ENCODE peak calls at places on chromosomes 12 and 14, in seven cellular contexts. I is neural progenitor cell; P is cardiac muscle cell; M is uterus; J is CD8-positive, alpha-beta T cell; Y is left ventricle myocardium inferior; A is Panc1. Q is an unnamed sample. For H3K9me3 and H3K4me1, the result is how much of the 10 kb centered on the place peaks cover.

GRCh38 chr12:3342051-3342450 is 149.0 kb upstream of the PRMT8 start:
- DNase-seq in I (peak), P (peak), M (no peak), J (no peak), Y (peak), A (no peak), Q (no peak)

GRCh38 chr14:105885561-105886320 is 359.4 kb downstream of the TMEM121 start:
- DNase-seq in I (no peak), P (no peak), M (peak), J (peak), Y (peak), A (no peak), Q (peak)

GRCh38 chr14:49853158-49853477 is 530 bp upstream of the NEMF start:
- DNase-seq in I (no peak), P (no peak), M (no peak), J (no peak), Y (no peak), A (no peak), Q (no peak)

GRCh38 chr12:65269603-65270002 is 8.9 kb upstream of the MSRB3 start:
- DNase-seq in I (no peak), P (peak), M (no peak), J (no peak), Y (no peak), A (no peak), Q (no peak)

GRCh38 chr14:52827426-52827825 is 36.0 kb upstream of the GNPNAT1 start:
- DNase-seq in I (peak), P (no peak), M (no peak), J (no peak), Y (no peak), A (no peak), Q (no peak)

GRCh38 chr12:110281549-110282342 is 699 bp downstream of the ATP2A2 start:
- DNase-seq in I (no peak), P (peak), M (peak), J (peak), Y (peak), A (no peak), Q (peak)

GRCh38 chr12:78101181-78101876 is 270.6 kb downstream of the NAV3 start:
- DNase-seq in I (no peak), P (no peak), M (no peak), J (no peak), Y (no peak), A (no peak), Q (no peak)

GRCh38 chr14:71395151-71395604 is 487.9 kb downstream of the PCNX1 start:
- DNase-seq in I (no peak), P (peak), M (no peak), J (no peak), Y (no peak), A (no peak), Q (no peak)

GRCh38 chr12:114274131-114274530 is 131.8 kb downstream of the TBX5 start:
- DNase-seq in I (no peak), P (no peak), M (no peak), J (no peak), Y (no peak), A (no peak), Q (no peak)

GRCh38 chr12:105076098-105076497 is 8.2 kb downstream of the ALDH1L2 start:
- DNase-seq in I (no peak), P (peak), M (no peak), J (no peak), Y (no peak), A (no peak), Q (no peak)

GRCh38 chr12:12333980-12334709 is 15.9 kb downstream of the MANSC1 start:
- DNase-seq in I (peak), P (peak), M (peak), J (peak), Y (peak), A (no peak), Q (peak)

GRCh38 chr12:30517320-30517719 is 178.3 kb downstream of the IPO8 start:
- DNase-seq in I (no peak), P (no peak), M (no peak), J (no peak), Y (no peak), A (no peak), Q (no peak)

DNA sequence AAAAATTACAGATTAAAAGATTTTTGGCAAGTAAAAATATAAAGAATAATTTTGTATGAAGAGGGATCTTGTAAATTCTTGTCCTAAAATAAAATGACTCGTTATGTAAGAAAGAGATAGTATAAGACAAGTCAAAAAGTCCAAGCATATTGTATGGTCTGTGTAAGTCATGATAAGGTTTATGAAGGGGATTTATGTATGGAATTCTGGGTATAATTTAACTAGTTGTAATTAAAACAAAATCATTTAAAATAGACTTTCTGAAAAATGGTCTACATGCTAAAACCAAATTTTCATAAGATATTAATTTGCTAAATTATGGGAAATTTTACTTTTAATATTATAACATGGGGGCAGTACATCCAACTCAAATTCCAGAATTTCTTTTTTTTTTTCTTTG is 17.6 kb upstream of the PEX5 start:
- DNase-seq in I (peak), P (no peak), M (no peak), J (no peak), Y (no peak), A (no peak), Q (no peak)
- H3K9me3 ChIP-seq in I (under half), P (under half), M (under half), J (under half), Y (under half), A (under half), Q (under half)

DNA sequence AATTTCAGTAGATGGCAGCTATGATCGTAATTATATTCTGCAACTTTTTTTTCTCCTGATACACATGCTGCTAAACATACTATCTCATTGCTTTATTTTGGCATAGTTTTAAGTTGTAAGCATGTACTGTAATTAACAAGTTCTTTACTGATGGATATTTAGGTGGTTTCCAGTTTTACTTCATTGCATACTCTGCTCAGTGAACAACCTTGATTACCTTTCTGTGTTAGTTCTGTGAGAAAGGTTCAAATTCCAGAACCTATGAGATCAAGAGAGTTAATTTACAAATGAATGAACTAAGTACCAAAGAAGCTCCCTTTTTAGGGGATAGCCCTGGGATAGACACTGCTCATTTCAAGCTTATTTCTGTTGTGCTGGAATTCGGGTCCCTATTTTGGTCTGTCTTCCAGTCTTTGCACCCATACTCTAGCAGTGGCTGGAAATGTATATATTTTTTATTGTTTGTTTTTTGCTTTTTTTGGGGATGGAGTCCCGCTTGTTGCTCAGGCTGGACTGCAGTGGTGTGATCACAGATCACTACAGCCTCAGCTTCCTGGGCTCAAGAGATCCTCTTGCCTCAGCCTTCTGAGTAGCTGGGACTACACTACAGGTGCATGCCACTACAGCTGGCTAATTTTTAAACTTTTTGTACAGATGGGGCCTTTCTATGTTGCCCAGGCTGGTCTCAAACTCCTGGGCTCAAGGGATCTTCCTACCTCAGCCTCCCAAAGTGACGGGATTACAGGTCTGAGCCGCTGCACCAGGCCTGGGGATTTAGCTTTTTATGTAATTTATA is 10.6 kb downstream of the PAPOLA start:
- DNase-seq in I (no peak), P (no peak), M (no peak), J (no peak), Y (no peak), A (no peak), Q (no peak)
- H3K4me1 ChIP-seq in I (under half), P (under half), M (under half), J (half or more), Y (half or more), A (under half), Q (under half)

GRCh38 chr14:74551431-74551830 is 57.9 kb downstream of the ISCA2 start:
- DNase-seq in I (peak), P (no peak), M (no peak), J (no peak), Y (no peak), A (no peak), Q (no peak)

GRCh38 chr14:74549588-74549987 is 56.0 kb downstream of the ISCA2 start:
- DNase-seq in I (no peak), P (peak), M (no peak), J (no peak), Y (no peak), A (no peak), Q (no peak)

GRCh38 chr14:74551001-74551400 is 57.4 kb downstream of the ISCA2 start:
- DNase-seq in I (no peak), P (no peak), M (no peak), J (no peak), Y (no peak), A (no peak), Q (no peak)

GRCh38 chr14:74548881-74549280 is 55.3 kb downstream of the ISCA2 start:
- DNase-seq in I (no peak), P (peak), M (peak), J (no peak), Y (peak), A (no peak), Q (no peak)

GRCh38 chr14:74550071-74550470 is 56.5 kb downstream of the ISCA2 start:
- DNase-seq in I (no peak), P (no peak), M (no peak), J (no peak), Y (no peak), A (no peak), Q (no peak)
- TF ChIP-seq CTCF in I (no peak), P (no peak), M (no peak), J (no peak), Y (no peak), A (no peak), Q (no peak)

DNA sequence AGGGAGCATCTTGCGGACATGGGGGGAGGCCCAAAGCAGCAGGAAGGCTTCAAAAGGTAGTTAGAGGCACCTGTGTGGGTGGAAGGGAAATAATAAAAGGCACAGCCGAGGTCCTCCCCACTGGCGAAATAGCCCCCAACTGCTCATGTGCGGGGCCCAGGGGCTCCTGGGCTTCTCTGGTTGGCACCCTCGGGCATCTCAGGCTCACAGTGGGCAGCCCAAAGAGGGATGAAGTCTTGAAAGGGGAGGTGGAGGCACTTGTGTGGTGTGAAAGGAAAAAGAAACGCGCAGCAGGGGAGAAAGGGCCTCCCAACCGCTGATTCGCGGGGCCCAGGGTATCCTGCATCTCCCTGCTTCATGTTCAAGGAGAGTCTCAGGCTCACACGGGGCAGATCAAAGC is 579.4 kb downstream of the ALG10 start:
- DNase-seq in I (no peak), P (no peak), M (no peak), J (no peak), Y (no peak), A (no peak), Q (peak)
- H3K9me3 ChIP-seq in I (under half), P (under half), M (under half), J (under half), Y (half or more), A (under half), Q (under half)

DNA sequence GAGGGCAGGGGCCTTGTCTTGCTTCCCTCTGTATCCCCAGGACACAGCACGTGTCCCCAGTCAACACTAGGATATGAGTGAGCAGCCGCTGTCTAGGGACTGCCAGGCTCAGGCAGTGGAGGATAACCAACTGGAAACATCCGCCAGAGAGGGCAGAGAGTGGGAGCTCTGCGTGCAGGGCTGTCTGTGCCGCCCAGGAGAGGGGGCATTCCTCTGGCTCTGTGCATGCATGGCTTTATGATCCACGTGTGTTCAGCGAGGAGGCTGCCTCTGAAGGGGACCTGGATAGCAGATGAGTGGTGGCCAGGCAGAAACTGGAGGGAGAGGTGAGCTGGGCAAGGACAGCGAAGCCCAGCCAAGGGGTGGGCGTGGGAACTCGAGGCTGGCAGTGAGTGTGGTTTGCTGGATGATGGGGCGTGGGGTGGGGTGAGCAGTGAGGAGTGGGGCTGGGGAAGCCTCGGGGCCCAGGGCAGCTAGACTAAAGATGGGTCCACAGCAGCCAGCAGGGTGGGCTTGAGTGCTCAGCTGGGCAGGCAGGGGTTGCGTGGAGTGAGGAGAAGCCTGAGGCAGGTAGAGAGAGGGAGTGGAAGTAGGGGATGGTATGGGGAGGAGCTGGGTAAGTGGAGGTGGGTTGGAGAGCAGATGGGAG is 72.9 kb downstream of the PRIMA1 start:
- DNase-seq in I (no peak), P (no peak), M (no peak), J (no peak), Y (no peak), A (no peak), Q (no peak)
- H3K4me1 ChIP-seq in I (under half), P (under half), M (under half), J (under half), Y (under half), A (under half), Q (under half)

GRCh38 chr12:106187155-106187789 is 48.5 kb upstream of the NUAK1 start:
- DNase-seq in I (no peak), P (no peak), M (no peak), J (no peak), Y (no peak), A (no peak), Q (no peak)

GRCh38 chr12:106192659-106193403 is 54.1 kb upstream of the NUAK1 start:
- DNase-seq in I (no peak), P (no peak), M (peak), J (no peak), Y (no peak), A (no peak), Q (no peak)

GRCh38 chr12:106188249-106188648 is 49.5 kb upstream of the NUAK1 start:
- DNase-seq in I (peak), P (no peak), M (peak), J (no peak), Y (no peak), A (no peak), Q (no peak)

GRCh38 chr12:106187842-106188241 is 49.1 kb upstream of the NUAK1 start:
- DNase-seq in I (no peak), P (no peak), M (no peak), J (no peak), Y (no peak), A (no peak), Q (no peak)

GRCh38 chr12:106189341-106189740 is 50.6 kb upstream of the NUAK1 start:
- DNase-seq in I (peak), P (no peak), M (no peak), J (no peak), Y (no peak), A (no peak), Q (no peak)
- TF ChIP-seq CTCF in I (peak), P (no peak), M (no peak), J (no peak), Y (no peak), A (peak), Q (no peak)

GRCh38 chr14:56801920-56802319 is 8.4 kb downstream of the OTX2 start:
- DNase-seq in I (no peak), P (no peak), M (no peak), J (no peak), Y (no peak), A (no peak), Q (no peak)
- H3K9me3 ChIP-seq in I (under half), P (under half), M (under half), J (under half), Y (under half), A (under half), Q (under half)

DNA sequence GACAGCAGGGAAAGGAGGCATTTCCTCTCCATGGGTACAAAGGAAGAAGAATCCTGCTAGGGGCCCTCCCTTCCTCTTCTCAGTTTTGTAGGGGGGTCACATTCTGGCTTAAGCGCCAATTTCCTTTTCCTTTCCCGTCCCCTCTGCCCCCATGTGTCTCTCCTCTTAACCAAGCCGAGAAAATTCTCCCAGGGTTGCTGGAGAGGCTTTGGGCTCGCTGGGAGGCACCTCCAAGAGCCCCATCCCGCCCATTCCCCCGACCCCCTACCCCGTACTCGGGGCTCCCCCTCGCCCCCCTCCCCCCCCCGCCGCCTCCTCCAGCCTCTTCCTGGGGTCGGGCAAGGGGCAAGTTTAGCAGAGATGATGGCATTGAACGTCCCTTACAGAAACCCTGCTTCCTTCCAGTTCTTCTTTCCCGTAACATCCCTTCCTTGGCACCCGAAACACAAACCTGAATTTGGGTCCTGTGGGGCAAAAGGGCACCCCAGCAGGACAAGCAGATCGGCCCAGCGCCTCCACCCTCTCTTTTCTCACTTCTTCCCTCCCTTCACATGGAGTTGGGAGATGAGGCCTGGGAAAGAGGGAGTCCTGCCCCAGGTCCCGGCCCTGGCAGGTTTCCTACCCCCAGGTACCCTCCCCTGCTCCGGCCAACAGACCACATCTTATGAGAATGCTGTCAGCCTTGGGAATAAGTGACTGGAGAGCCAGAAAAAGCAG is 13.7 kb downstream of the PLEKHG6 start:
- DNase-seq in I (no peak), P (no peak), M (no peak), J (no peak), Y (no peak), A (no peak), Q (no peak)
- H3K4me1 ChIP-seq in I (under half), P (under half), M (under half), J (under half), Y (half or more), A (half or more), Q (half or more)

GRCh38 chr12:54217309-54217661 is 28.5 kb upstream of the SMUG1 start:
- DNase-seq in I (no peak), P (no peak), M (no peak), J (no peak), Y (no peak), A (no peak), Q (no peak)
- TF ChIP-seq CTCF in I (no peak), P (no peak), M (no peak), J (peak), Y (peak), A (peak), Q (peak)

Q was measured in upper lobe of right lung.